ENCODE peak calls at places on chromosomes 4 and X, in four cellular contexts. V is AG04449; L is HFF-Myc; N is effector CD4-positive, alpha-beta T cell. X is an unnamed sample.

GRCh38 chr4:54568184-54568583 is 89.6 kb upstream of the KIT start:
- DNase-seq in V (peak), L (peak), N (no peak), X (no peak)

GRCh38 chrX:102765217-102765616 is 44.7 kb downstream of the GPRASP3 start:
- DNase-seq in V (no peak), L (peak), N (no peak), X (no peak)

GRCh38 chr4:187396106-187396505 is 599.5 kb upstream of the ZFP42 start:
- DNase-seq in V (no peak), L (no peak), N (no peak), X (no peak)

GRCh38 chr4:141229408-141230101 is 8.9 kb downstream of the ZNF330 start:
- DNase-seq in V (no peak), L (no peak), N (no peak), X (no peak)

GRCh38 chrX:125132274-125132673 is 187.4 kb upstream of the TEX13C start:
- DNase-seq in V (no peak), L (no peak), N (no peak), X (no peak)

GRCh38 chr4:88765729-88766128 is 68.1 kb upstream of the NAP1L5 start:
- DNase-seq in V (peak), L (peak), N (no peak), X (no peak)

GRCh38 chrX:13092455-13092941 is 48.1 kb upstream of the FAM9C start:
- DNase-seq in V (no peak), L (no peak), N (peak), X (peak)

GRCh38 chr4:96599752-96600151 is 759.9 kb downstream of the PDHA2 start:
- DNase-seq in V (no peak), L (no peak), N (no peak), X (no peak)

GRCh38 chr4:168353746-168354145 is 35.2 kb upstream of the DDX60 start:
- DNase-seq in V (no peak), L (no peak), N (no peak), X (no peak)

GRCh38 chr4:148059617-148060180 is 327.8 kb downstream of the ARHGAP10 start:
- DNase-seq in V (no peak), L (no peak), N (no peak), X (no peak)

GRCh38 chr4:48237996-48238645 is 31.5 kb downstream of the TEC start:
- DNase-seq in V (no peak), L (no peak), N (no peak), X (no peak)

GRCh38 chr4:140092094-140092820 is 61.7 kb downstream of the MAML3 start:
- DNase-seq in V (no peak), L (no peak), N (no peak), X (no peak)

GRCh38 chrX:7139202-7140081 is 8.1 kb upstream of the STS start:
- DNase-seq in V (peak), L (no peak), N (no peak), X (no peak)

GRCh38 chr4:2647403-2648158 is 108.6 kb downstream of the TNIP2 start:
- DNase-seq in V (no peak), L (peak), N (no peak), X (no peak)

GRCh38 chrX:6810796-6811195 is 275.9 kb upstream of the VCX3A start:
- DNase-seq in V (no peak), L (no peak), N (no peak), X (no peak)

GRCh38 chr4:151688003-151688784 is 72.6 kb downstream of the GATB start:
- DNase-seq in V (no peak), L (no peak), N (no peak), X (no peak)

GRCh38 chrX:140123446-140123845 is 158.1 kb upstream of the CXorf66 start:
- DNase-seq in V (no peak), L (no peak), N (no peak), X (no peak)

GRCh38 chrX:110569506-110569905 is 210.9 kb downstream of the RTL9 start:
- DNase-seq in V (no peak), L (no peak), N (no peak), X (no peak)

GRCh38 chrX:111759676-111760075 is 78.7 kb downstream of the ALG13 start:
- DNase-seq in V (no peak), L (no peak), N (no peak), X (no peak)

GRCh38 chr4:8938623-8939022 is 67.0 kb upstream of the HMX1 start:
- DNase-seq in V (no peak), L (no peak), N (no peak), X (no peak)

GRCh38 chr4:128301979-128302378 is 14.4 kb upstream of the PGRMC2 start:
- DNase-seq in V (no peak), L (no peak), N (no peak), X (no peak)

GRCh38 chr4:89755210-89755609 is 81.8 kb downstream of the SNCA start:
- DNase-seq in V (no peak), L (no peak), N (no peak), X (no peak)